ENCODE peak calls at places on chromosome 4, in seven cellular contexts. X, H, T, K, I, U and F are unnamed samples.

GRCh38 chr4:87326460-87326859 is 3.8 kb upstream of the HSD17B13 start:
- DNase-seq in X (no peak), H (no peak), T (no peak), K (no peak), I (no peak), U (no peak), F (no peak)

GRCh38 chr4:151228196-151229119 is 48.5 kb upstream of the PRSS48 start:
- DNase-seq in X (peak), H (no peak), T (peak), K (peak), I (peak), U (no peak), F (peak)

GRCh38 chr4:7342581-7343352 is 92.0 kb downstream of the PSAPL1 start:
- DNase-seq in X (no peak), H (no peak), T (no peak), K (no peak), I (no peak), U (no peak), F (no peak)

GRCh38 chr4:53854991-53855885 is 209.2 kb downstream of the CHIC2 start:
- DNase-seq in X (peak), H (no peak), T (peak), K (peak), I (peak), U (no peak), F (no peak)

GRCh38 chr4:168560184-168560834 is 63.5 kb downstream of the PALLD start:
- DNase-seq in X (peak), H (no peak), T (peak), K (peak), I (no peak), U (no peak), F (no peak)

GRCh38 chr4:88533088-88533790 is 9.7 kb upstream of the PYURF start:
- DNase-seq in X (peak), H (no peak), T (peak), K (peak), I (no peak), U (no peak), F (no peak)

GRCh38 chr4:25650271-25650670 is 5.4 kb upstream of the SLC34A2 start:
- DNase-seq in X (no peak), H (no peak), T (no peak), K (no peak), I (no peak), U (no peak), F (no peak)

GRCh38 chr4:72394264-72394663 is 174.8 kb downstream of the ADAMTS3 start:
- DNase-seq in X (no peak), H (no peak), T (no peak), K (peak), I (no peak), U (no peak), F (no peak)

GRCh38 chr4:24657768-24658617 is 73.6 kb upstream of the DHX15 start:
- DNase-seq in X (peak), H (peak), T (peak), K (peak), I (peak), U (peak), F (peak)

GRCh38 chr4:45455217-45455616 is 668.6 kb downstream of the GABRG1 start:
- DNase-seq in X (no peak), H (no peak), T (no peak), K (no peak), I (no peak), U (no peak), F (no peak)

GRCh38 chr4:164177186-164177585 is 576.7 kb upstream of the SMIM31 start:
- DNase-seq in X (no peak), H (no peak), T (no peak), K (no peak), I (no peak), U (no peak), F (no peak)

GRCh38 chr4:164177753-164178152 is 576.2 kb upstream of the SMIM31 start:
- DNase-seq in X (no peak), H (no peak), T (no peak), K (no peak), I (no peak), U (no peak), F (no peak)
- TF ChIP-seq CTCF in X (no peak), H (no peak), T (no peak), K (no peak), I (no peak), U (no peak), F (no peak)

GRCh38 chr4:61160484-61160883 is 39.6 kb upstream of the ADGRL3 start:
- DNase-seq in X (no peak), H (no peak), T (no peak), K (no peak), I (no peak), U (no peak), F (no peak)
- H3K4me3 ChIP-seq in X (no peak), H (no peak), T (no peak), K (no peak), I (no peak), U (no peak), F (no peak)

GRCh38 chr4:83661359-83661758 is 125.5 kb downstream of the GPAT3 start:
- DNase-seq in X (no peak), H (no peak), T (no peak), K (no peak), I (no peak), U (no peak), F (no peak)

GRCh38 chr4:83662204-83662603 is 126.3 kb downstream of the GPAT3 start:
- DNase-seq in X (no peak), H (no peak), T (no peak), K (no peak), I (no peak), U (no peak), F (no peak)

GRCh38 chr4:83664071-83664470 is 128.2 kb downstream of the GPAT3 start:
- DNase-seq in X (no peak), H (no peak), T (no peak), K (no peak), I (no peak), U (no peak), F (no peak)

GRCh38 chr4:83660578-83660977 is 124.7 kb downstream of the GPAT3 start:
- DNase-seq in X (no peak), H (no peak), T (no peak), K (no peak), I (no peak), U (no peak), F (no peak)

DNA sequence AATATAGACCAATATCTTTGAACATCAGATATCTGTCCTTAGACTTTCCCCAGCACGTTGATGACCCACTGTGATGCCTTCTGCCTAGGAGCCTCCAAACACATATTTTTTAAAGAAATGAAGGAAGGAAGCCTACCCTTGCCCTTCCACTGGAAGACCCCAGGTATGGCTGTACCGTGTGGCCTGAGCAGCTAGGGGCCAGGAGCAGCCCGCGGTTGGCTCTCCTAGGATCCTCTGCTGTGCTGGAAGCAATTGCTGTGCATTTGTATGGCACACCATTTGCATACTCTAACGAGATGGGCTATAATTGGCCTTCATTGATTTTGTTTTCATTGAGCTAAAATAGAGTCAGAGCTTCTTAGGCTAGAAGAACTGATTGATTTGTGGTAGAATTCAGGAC is 128.8 kb downstream of the GPAT3 start:
- DNase-seq in X (no peak), H (no peak), T (no peak), K (no peak), I (no peak), U (no peak), F (no peak)
- TF ChIP-seq CTCF in X (no peak), H (no peak), T (no peak), K (no peak), I (no peak), U (no peak), F (no peak)

GRCh38 chr4:79284893-79285292 is 41.0 kb downstream of the NAA11 start:
- DNase-seq in X (no peak), H (no peak), T (peak), K (no peak), I (no peak), U (no peak), F (no peak)
- H3K4me3 ChIP-seq in X (no peak), H (no peak), T (no peak), K (no peak), I (no peak), U (no peak), F (no peak)

GRCh38 chr4:30716158-30716557 is 4.0 kb upstream of the PCDH7 start:
- DNase-seq in X (peak), H (no peak), T (peak), K (peak), I (no peak), U (peak), F (no peak)
- TF ChIP-seq CTCF in X (peak), H (no peak), T (peak), K (peak), I (peak), U (peak), F (peak)

GRCh38 chr4:137794779-137795178 is 262.5 kb upstream of the PCDH18 start:
- DNase-seq in X (peak), H (no peak), T (peak), K (peak), I (no peak), U (no peak), F (no peak)
- H3K4me3 ChIP-seq in X (peak), H (no peak), T (no peak), K (no peak), I (no peak), U (no peak), F (no peak)

DNA sequence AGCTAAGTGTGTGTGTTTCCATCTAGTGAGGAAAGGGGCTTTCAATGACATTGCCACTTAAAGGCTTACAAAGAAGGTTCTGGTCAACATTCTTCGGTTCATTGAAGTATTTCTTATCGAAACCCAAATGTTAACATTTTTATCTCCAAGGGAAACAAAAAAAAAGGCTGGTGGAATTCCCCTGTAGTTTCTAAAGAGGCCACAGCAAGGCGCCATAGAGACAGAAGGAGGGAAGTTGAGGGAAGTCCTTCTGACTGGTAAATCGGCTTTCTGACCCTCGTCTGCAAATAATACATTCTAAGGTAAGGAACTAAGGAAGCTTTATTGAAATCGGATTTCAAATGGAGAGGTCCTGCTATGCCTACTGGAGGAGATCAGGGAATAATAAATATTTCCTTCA is 1.7 kb upstream of the ZFP42 start:
- DNase-seq in X (no peak), H (no peak), T (peak), K (peak), I (no peak), U (no peak), F (no peak)
- TF ChIP-seq CTCF in X (no peak), H (no peak), T (peak), K (peak), I (no peak), U (no peak), F (peak)